ENCODE peak calls at places on chromosome 22, in four cellular contexts. One of them, this sample, is unnamed.

GRCh38 chr22:29043906-29044575 is 17.6 kb downstream of the C22orf31 start:
- DNase-seq in K562: no peak
- DNase-seq in uterus: no peak
- DNase-seq in sigmoid colon: no peak
- DNase-seq in this sample: no peak

GRCh38 chr22:38718414-38718813 is 12.7 kb downstream of the GTPBP1 start:
- DNase-seq in sigmoid colon: peak; percentile 78
- DNase-seq in K562: no peak
- DNase-seq in uterus: peak; percentile 59
- DNase-seq in this sample: peak; percentile 20

GRCh38 chr22:46071451-46072029 is 78.8 kb upstream of the PPARA start:
- DNase-seq in K562: no peak
- DNase-seq in uterus: peak; percentile 95
- DNase-seq in sigmoid colon: peak; percentile 97
- DNase-seq in this sample: peak; percentile 88

GRCh38 chr22:43305806-43306205 is 37.4 kb downstream of the SCUBE1 start:
- DNase-seq in sigmoid colon: no peak
- DNase-seq in K562: no peak
- DNase-seq in uterus: no peak
- DNase-seq in this sample: no peak

GRCh38 chr22:35649026-35649553 is 844 bp downstream of the APOL6 start:
- DNase-seq in K562: no peak
- DNase-seq in sigmoid colon: no peak
- DNase-seq in uterus: no peak
- DNase-seq in this sample: no peak

GRCh38 chr22:19766235-19766505 is 5.6 kb downstream of the TBX1 start:
- DNase-seq in uterus: no peak
- DNase-seq in K562: no peak
- DNase-seq in sigmoid colon: no peak
- DNase-seq in this sample: no peak

GRCh38 chr22:34808618-34809017 is 257.3 kb upstream of the ISX start:
- DNase-seq in K562: no peak
- DNase-seq in uterus: no peak
- DNase-seq in sigmoid colon: no peak
- DNase-seq in this sample: no peak

GRCh38 chr22:40385041-40385782 is 14.8 kb downstream of the SGSM3 start:
- DNase-seq in sigmoid colon: no peak
- DNase-seq in uterus: no peak
- DNase-seq in K562: no peak
- DNase-seq in this sample: no peak

GRCh38 chr22:46069518-46070214 is 80.7 kb upstream of the PPARA start:
- DNase-seq in sigmoid colon: peak; percentile 96
- DNase-seq in uterus: peak; percentile 90
- DNase-seq in K562: no peak
- DNase-seq in this sample: peak; percentile 94

DNA sequence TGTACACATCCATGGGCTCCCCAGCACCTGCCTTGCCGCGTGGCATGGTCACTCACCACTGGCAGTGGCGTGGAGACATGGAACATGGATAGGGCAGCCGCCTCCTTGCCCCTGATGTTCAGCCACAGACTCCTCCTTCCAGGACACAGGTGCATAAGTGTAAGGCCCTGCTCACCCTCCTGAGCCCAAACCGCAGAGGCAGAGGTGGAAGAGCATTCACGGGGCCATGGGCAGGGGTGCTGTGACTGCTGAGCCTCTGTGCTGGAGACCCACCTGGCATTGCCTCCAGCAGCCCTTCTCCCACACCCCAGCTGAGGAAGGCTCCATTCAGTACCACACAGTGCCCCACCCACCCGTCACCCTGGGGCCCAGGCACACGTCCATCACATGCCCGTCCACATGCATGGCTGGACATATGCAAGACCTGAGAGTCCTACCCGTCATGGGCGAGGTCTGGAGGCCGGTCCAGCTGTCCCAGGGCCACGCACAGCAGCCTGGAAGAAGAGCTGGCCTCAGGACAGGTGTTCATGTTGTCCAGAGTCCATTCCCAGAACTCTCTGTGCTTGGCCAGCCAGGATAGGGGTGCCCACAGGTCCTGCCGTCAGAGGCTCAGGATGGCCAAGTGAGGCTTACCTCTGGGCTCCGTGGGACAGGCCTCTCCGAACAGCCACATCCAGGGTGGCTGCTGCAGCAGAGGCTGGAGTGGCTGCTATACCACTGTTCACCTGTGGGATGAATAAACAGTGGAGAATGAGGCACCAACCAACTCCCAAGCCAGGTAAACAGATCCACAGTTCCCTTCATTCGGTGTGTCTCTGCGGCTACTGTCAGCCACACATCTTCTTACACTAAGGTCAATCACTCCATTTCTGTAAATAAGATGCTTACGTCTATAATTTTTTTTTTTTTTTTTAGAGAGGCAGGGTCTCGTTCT is 1.7 kb upstream of the TUBGCP6 start:
- DNase-seq in sigmoid colon: no peak
- DNase-seq in K562: no peak
- DNase-seq in uterus: no peak
- DNase-seq in this sample: no peak
- H3K27ac ChIP-seq in sigmoid colon: no peak overlapping the region
- H3K27ac ChIP-seq in K562: no peak overlapping the region
- H3K27ac ChIP-seq in uterus: no peak overlapping the region
- H3K27ac ChIP-seq in this sample: no peak overlapping the region

DNA sequence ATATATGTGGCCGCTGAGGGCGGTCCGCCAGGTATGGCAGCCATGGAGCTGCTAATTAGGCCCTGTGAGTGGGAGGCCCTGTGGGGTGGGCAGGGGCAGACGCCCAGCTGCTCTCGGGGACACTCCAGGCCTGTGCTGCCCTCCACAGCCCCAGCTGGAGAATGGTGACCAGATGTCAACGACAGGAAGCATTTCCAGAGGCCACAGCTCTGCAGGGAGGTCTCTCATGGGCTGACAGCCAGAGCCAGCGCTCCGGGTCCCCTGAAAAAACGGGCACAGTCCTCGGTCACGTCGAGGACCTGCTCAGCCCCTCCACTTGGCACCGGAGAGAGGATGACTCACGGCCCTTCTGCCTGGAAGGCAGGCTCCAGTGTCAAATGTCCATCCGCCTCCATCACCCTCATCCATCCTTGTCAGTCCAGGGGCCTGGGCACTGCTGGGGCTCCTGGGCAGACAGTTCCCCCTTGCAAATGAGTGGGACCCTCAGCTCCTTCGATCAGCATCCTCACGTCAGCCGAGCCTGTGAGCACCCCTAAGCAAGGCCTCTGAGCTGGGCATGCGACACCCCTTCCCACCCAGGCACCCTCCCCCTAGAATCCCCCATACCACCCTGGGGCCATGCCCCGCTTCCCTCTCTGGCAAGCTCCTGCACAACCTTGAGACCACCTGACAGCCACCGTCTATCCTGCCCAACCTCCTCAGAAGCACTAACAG is 1.9 kb downstream of the BID start:
- DNase-seq in uterus: no peak
- DNase-seq in sigmoid colon: peak; percentile 60
- DNase-seq in K562: no peak
- DNase-seq in this sample: no peak
- H3K27ac ChIP-seq in uterus: no peak overlapping the region
- H3K27ac ChIP-seq in sigmoid colon: no peak overlapping the region
- H3K27ac ChIP-seq in K562: no peak overlapping the region
- H3K27ac ChIP-seq in this sample: no peak overlapping the region

GRCh38 chr22:32830957-32831356 is 29.5 kb downstream of the TIMP3 start:
- DNase-seq in uterus: peak; percentile 11
- DNase-seq in sigmoid colon: peak; percentile 20
- DNase-seq in K562: no peak
- DNase-seq in this sample: no peak

GRCh38 chr22:32830473-32830872 is 29.0 kb downstream of the TIMP3 start:
- DNase-seq in uterus: no peak
- DNase-seq in sigmoid colon: peak; percentile 74
- DNase-seq in K562: no peak
- DNase-seq in this sample: no peak

GRCh38 chr22:32828561-32828960 is 27.1 kb downstream of the TIMP3 start:
- DNase-seq in sigmoid colon: peak; percentile 53
- DNase-seq in K562: no peak
- DNase-seq in uterus: no peak
- DNase-seq in this sample: no peak

GRCh38 chr22:32828150-32828549 is 26.6 kb downstream of the TIMP3 start:
- DNase-seq in K562: no peak
- DNase-seq in sigmoid colon: peak; percentile 28
- DNase-seq in uterus: no peak
- DNase-seq in this sample: no peak

DNA sequence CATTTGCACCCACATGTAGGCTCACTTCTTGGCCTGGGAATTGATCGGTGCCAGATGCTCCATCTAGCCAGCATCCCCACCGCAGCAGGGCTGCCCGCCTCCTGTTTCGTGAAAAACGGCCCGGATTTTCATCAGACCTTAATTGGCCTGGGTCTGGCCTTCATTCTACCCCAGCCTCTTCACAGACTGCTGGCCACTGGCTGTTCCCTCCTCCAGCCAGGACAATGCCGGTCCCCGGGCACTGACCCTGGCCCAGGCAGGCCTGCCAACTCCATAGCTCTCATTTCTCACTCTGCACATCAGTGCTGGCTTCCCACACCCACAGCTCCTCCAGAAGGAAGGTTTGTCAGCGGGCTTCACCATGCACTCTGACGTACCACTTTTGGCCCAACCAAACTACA is 27.9 kb downstream of the TIMP3 start:
- DNase-seq in K562: no peak
- DNase-seq in sigmoid colon: peak; percentile 64
- DNase-seq in uterus: no peak
- DNase-seq in this sample: peak; percentile 48
- H3K27ac ChIP-seq in K562: no peak overlapping the region
- H3K27ac ChIP-seq in sigmoid colon: peak overlapping the region; percentile 80
- H3K27ac ChIP-seq in uterus: peak overlapping the region; percentile 72
- H3K27ac ChIP-seq in this sample: no peak overlapping the region

GRCh38 chr22:23365524-23365923 is 185.2 kb downstream of the BCR start:
- DNase-seq in K562: no peak
- DNase-seq in sigmoid colon: no peak
- DNase-seq in uterus: no peak
- DNase-seq in this sample: no peak

GRCh38 chr22:23369054-23369685 is 188.9 kb downstream of the BCR start:
- DNase-seq in sigmoid colon: no peak
- DNase-seq in uterus: no peak
- DNase-seq in K562: no peak
- DNase-seq in this sample: no peak

GRCh38 chr22:23365961-23366360 is 185.7 kb downstream of the BCR start:
- DNase-seq in sigmoid colon: no peak
- DNase-seq in uterus: no peak
- DNase-seq in K562: no peak
- DNase-seq in this sample: no peak

GRCh38 chr22:23373601-23374000 is 193.3 kb downstream of the BCR start:
- DNase-seq in sigmoid colon: no peak
- DNase-seq in uterus: no peak
- DNase-seq in K562: no peak
- DNase-seq in this sample: no peak

GRCh38 chr22:23370251-23370650 is 189.9 kb downstream of the BCR start:
- DNase-seq in uterus: no peak
- DNase-seq in sigmoid colon: no peak
- DNase-seq in K562: no peak
- DNase-seq in this sample: no peak
- H3K27ac ChIP-seq in uterus: no peak overlapping the region
- H3K27ac ChIP-seq in sigmoid colon: no peak overlapping the region
- H3K27ac ChIP-seq in K562: no peak overlapping the region
- H3K27ac ChIP-seq in this sample: no peak overlapping the region

DNA sequence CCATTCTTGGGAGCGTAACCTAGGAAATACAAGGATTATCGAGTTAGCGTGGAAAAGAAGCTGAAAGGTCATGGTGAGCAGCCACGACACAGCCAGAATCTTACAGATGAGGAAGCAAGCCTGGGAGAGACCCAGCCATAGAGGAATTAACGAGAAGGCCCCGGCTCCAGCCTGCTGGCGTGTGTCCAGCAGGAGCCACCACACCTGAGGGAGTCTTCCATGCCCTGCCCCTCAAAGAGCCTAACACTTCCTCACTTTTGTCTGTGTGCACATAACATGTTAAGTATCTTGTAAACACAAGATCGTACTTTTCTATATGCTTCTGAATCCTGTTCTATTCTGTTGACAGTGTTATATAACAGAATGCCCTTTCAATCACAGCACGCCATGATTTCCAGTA is 18.1 kb downstream of the CECR2 start:
- DNase-seq in K562: no peak
- DNase-seq in sigmoid colon: no peak
- DNase-seq in uterus: no peak
- DNase-seq in this sample: no peak
- H3K27ac ChIP-seq in K562: no peak overlapping the region
- H3K27ac ChIP-seq in sigmoid colon: no peak overlapping the region
- H3K27ac ChIP-seq in uterus: no peak overlapping the region
- H3K27ac ChIP-seq in this sample: no peak overlapping the region

GRCh38 chr22:24435861-24436351 is 8.5 kb downstream of the ADORA2A start:
- DNase-seq in uterus: no peak
- DNase-seq in K562: no peak
- DNase-seq in sigmoid colon: peak; percentile 46
- DNase-seq in this sample: no peak
- H3K27ac ChIP-seq in uterus: no peak overlapping the region
- H3K27ac ChIP-seq in K562: no peak overlapping the region
- H3K27ac ChIP-seq in sigmoid colon: peak overlapping the region; percentile 25
- H3K27ac ChIP-seq in this sample: no peak overlapping the region

DNA sequence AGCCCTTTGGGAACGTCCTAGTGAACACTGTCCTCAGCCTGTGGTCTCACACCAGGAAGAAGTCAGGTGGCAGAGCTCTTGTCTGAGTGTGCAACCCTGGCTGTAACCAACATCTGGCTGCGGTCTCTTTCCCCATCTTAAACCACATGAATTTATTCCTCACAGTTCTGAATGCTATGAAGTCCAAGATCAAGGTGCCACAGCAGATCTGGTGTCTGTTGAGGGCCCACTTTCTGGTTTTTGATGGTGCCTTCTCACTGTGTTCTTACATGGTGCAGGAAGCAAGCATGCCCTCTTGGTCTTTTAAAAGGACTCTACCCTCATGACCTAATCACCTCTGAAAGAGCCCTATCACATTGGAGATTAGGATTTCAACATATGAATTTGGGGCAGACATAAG is 2.7 kb downstream of the UPB1 start:
- DNase-seq in K562: no peak
- DNase-seq in uterus: no peak
- DNase-seq in sigmoid colon: no peak
- DNase-seq in this sample: no peak
- H3K27ac ChIP-seq in K562: no peak overlapping the region
- H3K27ac ChIP-seq in uterus: no peak overlapping the region
- H3K27ac ChIP-seq in sigmoid colon: no peak overlapping the region
- H3K27ac ChIP-seq in this sample: no peak overlapping the region

This sample was measured in substantia nigra.